ENCODE peak calls at places on chromosomes 16 and 17, in six cellular contexts. One of them, this sample, is unnamed.

GRCh38 chr17:76191891-76192290 is 48.4 kb downstream of the RNF157 start:
- DNase-seq in neuronal stem cell: no peak
- DNase-seq in brain microvascular endothelial cell: no peak
- DNase-seq in left ventricle myocardium inferior: no peak
- DNase-seq in A549: no peak
- DNase-seq in lower lobe of right lung: no peak
- DNase-seq in this sample: no peak

GRCh38 chr16:48003226-48003907 is 152.4 kb downstream of the ABCC12 start:
- DNase-seq in neuronal stem cell: peak; percentile 45
- DNase-seq in brain microvascular endothelial cell: no peak
- DNase-seq in left ventricle myocardium inferior: no peak
- DNase-seq in A549: no peak
- DNase-seq in lower lobe of right lung: no peak
- DNase-seq in this sample: no peak

GRCh38 chr16:71734511-71734910 is 10.0 kb upstream of the PHLPP2 start:
- DNase-seq in neuronal stem cell: no peak
- DNase-seq in brain microvascular endothelial cell: no peak
- DNase-seq in left ventricle myocardium inferior: no peak
- DNase-seq in A549: no peak
- DNase-seq in lower lobe of right lung: no peak
- DNase-seq in this sample: no peak

GRCh38 chr17:19384723-19385391 is 2.1 kb downstream of the MFAP4 start:
- DNase-seq in neuronal stem cell: no peak
- DNase-seq in brain microvascular endothelial cell: no peak
- DNase-seq in left ventricle myocardium inferior: peak; percentile 89
- DNase-seq in A549: no peak
- DNase-seq in lower lobe of right lung: peak; percentile 74
- DNase-seq in this sample: peak; percentile 99

GRCh38 chr16:56675685-56676210 is 6.1 kb downstream of the MT1H start:
- DNase-seq in neuronal stem cell: no peak
- DNase-seq in brain microvascular endothelial cell: no peak
- DNase-seq in left ventricle myocardium inferior: no peak
- DNase-seq in A549: no peak
- DNase-seq in lower lobe of right lung: no peak
- DNase-seq in this sample: no peak

GRCh38 chr16:66265106-66265415 is 101.4 kb upstream of the CDH5 start:
- DNase-seq in neuronal stem cell: no peak
- DNase-seq in brain microvascular endothelial cell: no peak
- DNase-seq in left ventricle myocardium inferior: no peak
- DNase-seq in A549: no peak
- DNase-seq in lower lobe of right lung: no peak
- DNase-seq in this sample: no peak

GRCh38 chr16:84810518-84811273 is 9.1 kb upstream of the CRISPLD2 start:
- DNase-seq in neuronal stem cell: no peak
- DNase-seq in brain microvascular endothelial cell: no peak
- DNase-seq in left ventricle myocardium inferior: no peak
- DNase-seq in A549: no peak
- DNase-seq in lower lobe of right lung: no peak
- DNase-seq in this sample: no peak

GRCh38 chr16:81673432-81673831 is 105.7 kb upstream of the PLCG2 start:
- DNase-seq in neuronal stem cell: no peak
- DNase-seq in brain microvascular endothelial cell: no peak
- DNase-seq in left ventricle myocardium inferior: no peak
- DNase-seq in A549: no peak
- DNase-seq in lower lobe of right lung: no peak
- DNase-seq in this sample: no peak

GRCh38 chr16:66964049-66964448 is 3.0 kb downstream of the CES3 start:
- DNase-seq in neuronal stem cell: no peak
- DNase-seq in brain microvascular endothelial cell: no peak
- DNase-seq in left ventricle myocardium inferior: no peak
- DNase-seq in A549: no peak
- DNase-seq in lower lobe of right lung: no peak
- DNase-seq in this sample: no peak

GRCh38 chr16:28208824-28209223 is 2.9 kb downstream of the XPO6 start:
- DNase-seq in neuronal stem cell: no peak
- DNase-seq in brain microvascular endothelial cell: no peak
- DNase-seq in left ventricle myocardium inferior: no peak
- DNase-seq in A549: no peak
- DNase-seq in lower lobe of right lung: no peak
- DNase-seq in this sample: no peak
- H3K4me3 ChIP-seq in neuronal stem cell: no peak overlapping the region
- H3K4me3 ChIP-seq in brain microvascular endothelial cell: no peak overlapping the region
- H3K4me3 ChIP-seq in left ventricle myocardium inferior: no peak overlapping the region
- H3K4me3 ChIP-seq in A549: no peak overlapping the region
- H3K4me3 ChIP-seq in lower lobe of right lung: no peak overlapping the region
- H3K4me3 ChIP-seq in this sample: no peak overlapping the region

GRCh38 chr16:10983175-10983558 is 38.8 kb downstream of the CLEC16A start:
- DNase-seq in neuronal stem cell: no peak
- DNase-seq in brain microvascular endothelial cell: no peak
- DNase-seq in left ventricle myocardium inferior: no peak
- DNase-seq in A549: no peak
- DNase-seq in lower lobe of right lung: no peak
- DNase-seq in this sample: no peak

GRCh38 chr16:10981697-10982216 is 37.4 kb downstream of the CLEC16A start:
- DNase-seq in neuronal stem cell: no peak
- DNase-seq in brain microvascular endothelial cell: no peak
- DNase-seq in left ventricle myocardium inferior: no peak
- DNase-seq in A549: peak; percentile 21
- DNase-seq in lower lobe of right lung: no peak
- DNase-seq in this sample: no peak

GRCh38 chr16:10984509-10984908 is 40.1 kb downstream of the CLEC16A start:
- DNase-seq in neuronal stem cell: no peak
- DNase-seq in brain microvascular endothelial cell: no peak
- DNase-seq in left ventricle myocardium inferior: no peak
- DNase-seq in A549: no peak
- DNase-seq in lower lobe of right lung: no peak
- DNase-seq in this sample: peak; percentile 83

GRCh38 chr16:10980811-10981210 is 36.4 kb downstream of the CLEC16A start:
- DNase-seq in neuronal stem cell: no peak
- DNase-seq in brain microvascular endothelial cell: no peak
- DNase-seq in left ventricle myocardium inferior: no peak
- DNase-seq in A549: no peak
- DNase-seq in lower lobe of right lung: no peak
- DNase-seq in this sample: no peak

DNA sequence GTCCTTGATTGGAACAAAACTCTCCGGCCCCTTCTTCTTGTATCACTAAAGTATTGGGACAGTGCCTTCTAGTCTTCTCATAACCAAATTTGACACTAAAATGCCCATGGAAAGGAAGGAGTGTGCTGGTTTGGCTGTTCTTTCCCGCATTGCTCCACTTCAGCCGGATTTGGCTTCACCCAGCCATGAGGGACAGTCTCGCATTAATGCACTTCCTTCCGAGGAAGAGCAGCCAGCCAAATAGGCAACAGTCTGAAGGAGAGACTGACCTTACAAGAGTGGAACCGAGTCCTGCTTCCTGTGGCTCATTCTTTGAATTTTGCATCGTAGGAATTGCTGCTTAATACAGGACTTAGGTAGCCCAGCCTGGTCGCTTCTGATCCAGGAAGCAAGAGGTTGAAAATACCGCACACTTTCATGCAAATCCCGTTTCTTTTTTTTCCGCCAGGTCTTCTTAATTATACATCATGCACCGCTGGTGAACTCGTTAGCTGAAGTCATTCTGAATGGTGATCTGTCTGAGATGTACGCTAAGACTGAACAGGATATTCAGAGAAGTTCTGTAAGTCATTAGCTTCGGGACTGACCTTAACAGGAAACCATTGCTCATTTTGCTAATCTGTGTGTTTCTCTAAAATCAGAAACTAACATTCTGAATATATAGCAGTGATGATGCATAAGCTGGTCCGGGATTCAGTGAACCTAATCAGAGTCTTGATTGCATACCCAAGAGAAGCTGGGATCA is 38.2 kb downstream of the CLEC16A start:
- DNase-seq in neuronal stem cell: no peak
- DNase-seq in brain microvascular endothelial cell: no peak
- DNase-seq in left ventricle myocardium inferior: no peak
- DNase-seq in A549: no peak
- DNase-seq in lower lobe of right lung: no peak
- DNase-seq in this sample: no peak
- H3K4me3 ChIP-seq in neuronal stem cell: no peak overlapping the region
- H3K4me3 ChIP-seq in brain microvascular endothelial cell: no peak overlapping the region
- H3K4me3 ChIP-seq in left ventricle myocardium inferior: no peak overlapping the region
- H3K4me3 ChIP-seq in A549: no peak overlapping the region
- H3K4me3 ChIP-seq in lower lobe of right lung: no peak overlapping the region
- H3K4me3 ChIP-seq in this sample: no peak overlapping the region

GRCh38 chr17:10276436-10276835 is 78.0 kb upstream of the GAS7 start:
- DNase-seq in neuronal stem cell: no peak
- DNase-seq in brain microvascular endothelial cell: no peak
- DNase-seq in left ventricle myocardium inferior: no peak
- DNase-seq in A549: no peak
- DNase-seq in lower lobe of right lung: no peak
- DNase-seq in this sample: no peak

GRCh38 chr17:10275418-10275817 is 77.0 kb upstream of the GAS7 start:
- DNase-seq in neuronal stem cell: no peak
- DNase-seq in brain microvascular endothelial cell: no peak
- DNase-seq in left ventricle myocardium inferior: no peak
- DNase-seq in A549: no peak
- DNase-seq in lower lobe of right lung: no peak
- DNase-seq in this sample: no peak

GRCh38 chr17:10278218-10278617 is 79.8 kb upstream of the GAS7 start:
- DNase-seq in neuronal stem cell: no peak
- DNase-seq in brain microvascular endothelial cell: no peak
- DNase-seq in left ventricle myocardium inferior: no peak
- DNase-seq in A549: peak; percentile 25
- DNase-seq in lower lobe of right lung: no peak
- DNase-seq in this sample: no peak
- H3K4me3 ChIP-seq in neuronal stem cell: no peak overlapping the region
- H3K4me3 ChIP-seq in brain microvascular endothelial cell: no peak overlapping the region
- H3K4me3 ChIP-seq in left ventricle myocardium inferior: peak overlapping the region; percentile 32
- H3K4me3 ChIP-seq in A549: peak overlapping the region; percentile 24
- H3K4me3 ChIP-seq in lower lobe of right lung: peak overlapping the region; percentile 20
- H3K4me3 ChIP-seq in this sample: no peak overlapping the region

GRCh38 chr16:69772560-69773254 is 10.6 kb downstream of the WWP2 start:
- DNase-seq in neuronal stem cell: no peak
- DNase-seq in brain microvascular endothelial cell: peak; percentile 7
- DNase-seq in left ventricle myocardium inferior: no peak
- DNase-seq in A549: no peak
- DNase-seq in lower lobe of right lung: no peak
- DNase-seq in this sample: peak; percentile 47
- H3K4me3 ChIP-seq in neuronal stem cell: no peak overlapping the region
- H3K4me3 ChIP-seq in brain microvascular endothelial cell: no peak overlapping the region
- H3K4me3 ChIP-seq in left ventricle myocardium inferior: no peak overlapping the region
- H3K4me3 ChIP-seq in A549: no peak overlapping the region
- H3K4me3 ChIP-seq in lower lobe of right lung: peak overlapping the region; percentile 3
- H3K4me3 ChIP-seq in this sample: no peak overlapping the region

GRCh38 chr17:78704594-78704993 is 77.5 kb downstream of the CYTH1 start:
- DNase-seq in neuronal stem cell: no peak
- DNase-seq in brain microvascular endothelial cell: no peak
- DNase-seq in left ventricle myocardium inferior: no peak
- DNase-seq in A549: no peak
- DNase-seq in lower lobe of right lung: no peak
- DNase-seq in this sample: no peak

GRCh38 chr17:78707923-78708322 is 74.2 kb downstream of the CYTH1 start:
- DNase-seq in neuronal stem cell: no peak
- DNase-seq in brain microvascular endothelial cell: no peak
- DNase-seq in left ventricle myocardium inferior: no peak
- DNase-seq in A549: no peak
- DNase-seq in lower lobe of right lung: no peak
- DNase-seq in this sample: no peak

GRCh38 chr17:78707016-78707415 is 75.1 kb downstream of the CYTH1 start:
- DNase-seq in neuronal stem cell: no peak
- DNase-seq in brain microvascular endothelial cell: peak; percentile 24
- DNase-seq in left ventricle myocardium inferior: no peak
- DNase-seq in A549: no peak
- DNase-seq in lower lobe of right lung: no peak
- DNase-seq in this sample: peak; percentile 21

GRCh38 chr17:78705071-78705470 is 77.0 kb downstream of the CYTH1 start:
- DNase-seq in neuronal stem cell: no peak
- DNase-seq in brain microvascular endothelial cell: no peak
- DNase-seq in left ventricle myocardium inferior: peak; percentile 37
- DNase-seq in A549: no peak
- DNase-seq in lower lobe of right lung: no peak
- DNase-seq in this sample: no peak

DNA sequence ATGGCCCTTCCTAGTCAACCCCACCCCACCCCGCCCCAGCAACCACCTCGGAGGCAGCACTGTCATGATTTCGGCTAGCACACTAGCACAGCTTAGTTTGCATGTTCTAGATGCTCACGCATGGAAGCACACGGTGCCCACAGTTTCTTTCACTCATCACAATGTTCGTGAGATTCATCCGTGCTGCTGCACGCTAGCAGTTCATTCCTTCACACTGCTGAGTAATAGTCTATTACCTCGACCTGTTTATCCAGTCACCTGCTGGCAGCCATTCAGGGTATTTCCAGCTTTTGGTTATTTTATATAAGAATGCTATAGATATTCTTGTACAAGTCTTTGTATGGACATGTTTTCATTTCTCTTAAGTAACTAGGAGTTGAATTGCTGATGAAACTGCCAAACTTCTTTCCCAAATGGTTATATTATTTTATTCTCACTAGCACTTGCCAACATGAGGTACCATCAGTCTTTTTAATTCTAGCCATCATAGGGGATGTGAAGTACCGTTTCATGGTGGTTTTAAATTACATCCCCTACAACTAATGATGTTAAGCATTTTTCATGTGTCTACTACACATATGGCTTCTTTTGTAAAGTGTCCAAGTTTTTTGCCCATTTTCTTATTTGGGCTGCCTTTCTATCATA is 75.7 kb downstream of the CYTH1 start:
- DNase-seq in neuronal stem cell: no peak
- DNase-seq in brain microvascular endothelial cell: peak; percentile 46
- DNase-seq in left ventricle myocardium inferior: no peak
- DNase-seq in A549: peak; percentile 73
- DNase-seq in lower lobe of right lung: no peak
- DNase-seq in this sample: no peak
- H3K4me3 ChIP-seq in neuronal stem cell: no peak overlapping the region
- H3K4me3 ChIP-seq in brain microvascular endothelial cell: no peak overlapping the region
- H3K4me3 ChIP-seq in left ventricle myocardium inferior: no peak overlapping the region
- H3K4me3 ChIP-seq in A549: no peak overlapping the region
- H3K4me3 ChIP-seq in lower lobe of right lung: no peak overlapping the region
- H3K4me3 ChIP-seq in this sample: no peak overlapping the region

DNA sequence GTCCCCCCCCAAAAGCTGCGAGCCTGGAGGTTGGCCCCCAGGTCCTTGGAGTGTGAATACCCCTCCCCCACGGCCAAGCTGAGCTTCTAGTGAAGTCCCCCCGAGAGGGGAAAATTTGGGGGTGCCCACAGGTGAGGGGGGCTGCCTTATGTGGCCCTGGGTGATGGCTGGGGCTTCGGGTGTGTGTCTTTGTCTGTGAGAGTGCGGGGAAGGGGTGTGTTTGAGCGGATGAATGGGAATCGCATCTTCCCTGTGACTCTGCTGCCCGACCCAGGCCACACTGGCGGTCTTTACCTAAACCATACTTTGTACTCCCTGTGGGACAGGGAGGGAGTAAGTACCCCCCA is 1.2 kb downstream of the SBK1 start:
- DNase-seq in neuronal stem cell: no peak
- DNase-seq in brain microvascular endothelial cell: no peak
- DNase-seq in left ventricle myocardium inferior: no peak
- DNase-seq in A549: no peak
- DNase-seq in lower lobe of right lung: no peak
- DNase-seq in this sample: no peak
- H3K4me3 ChIP-seq in neuronal stem cell: peak overlapping the region; percentile 97
- H3K4me3 ChIP-seq in brain microvascular endothelial cell: no peak overlapping the region
- H3K4me3 ChIP-seq in left ventricle myocardium inferior: no peak overlapping the region
- H3K4me3 ChIP-seq in A549: peak overlapping the region; percentile 89
- H3K4me3 ChIP-seq in lower lobe of right lung: peak overlapping the region; percentile 65
- H3K4me3 ChIP-seq in this sample: no peak overlapping the region